ENCODE peak calls at places on chromosomes 2 and 18, in six cellular contexts. Y is DMS79 treated with DMSO at 0.1 percent for 48 hours; U is iris pigment epithelial cell; Z is T-cell; W is activated CD4-positive, alpha-beta T cell treated with anti-CD3 and anti-CD28 coated beads, Interleukin-2, amount 50 U/mL, for 24 hours; P is stimulated activated CD4-positive, alpha-beta T cell treated with anti-CD3 and anti-CD28 coated beads, Interleukin-12 subunit alpha, Interleukin-12 subunit beta, amount 100 ng/mL, for 48 hours. M is an unnamed sample.

GRCh38 chr2:23385351-23385747 is 370 bp downstream of the KLHL29 start:
- DNase-seq in Y (no peak), U (peak), Z (no peak), W (no peak), P (no peak), M (no peak)

GRCh38 chr2:50223643-50224042 is 808.3 kb downstream of the NRXN1 start:
- DNase-seq in Y (no peak), U (no peak), Z (no peak), W (no peak), P (no peak), M (no peak)

GRCh38 chr2:160491922-160492371 is 1.7 kb downstream of the RBMS1 start:
- DNase-seq in Y (no peak), U (peak), Z (no peak), W (no peak), P (no peak), M (no peak)

GRCh38 chr2:33126973-33127372 is 180.2 kb downstream of the LTBP1 start:
- DNase-seq in Y (no peak), U (peak), Z (no peak), W (no peak), P (no peak), M (no peak)

GRCh38 chr18:48921305-48922202 is 29.2 kb downstream of the SMAD7 start:
- DNase-seq in Y (no peak), U (no peak), Z (no peak), W (no peak), P (no peak), M (no peak)

GRCh38 chr2:111685342-111685741 is 198.7 kb downstream of the ANAPC1 start:
- DNase-seq in Y (no peak), U (no peak), Z (no peak), W (no peak), P (no peak), M (no peak)

GRCh38 chr2:32565902-32566301 is 61.9 kb upstream of the TTC27 start:
- DNase-seq in Y (no peak), U (no peak), Z (no peak), W (no peak), P (no peak), M (no peak)

GRCh38 chr2:41784496-41784895 is 263.3 kb upstream of the PKDCC start:
- DNase-seq in Y (no peak), U (no peak), Z (no peak), W (no peak), P (no peak), M (no peak)

GRCh38 chr2:120620025-120620793 is 115.5 kb upstream of the GLI2 start:
- DNase-seq in Y (no peak), U (peak), Z (no peak), W (no peak), P (no peak), M (no peak)

GRCh38 chr2:240159251-240159839 is 18.9 kb upstream of the OTOS start:
- DNase-seq in Y (no peak), U (no peak), Z (no peak), W (no peak), P (no peak), M (no peak)

GRCh38 chr2:241061275-241061674 is 40.8 kb downstream of the MTERF4 start:
- DNase-seq in Y (no peak), U (peak), Z (no peak), W (no peak), P (no peak), M (peak)

GRCh38 chr2:218727502-218728165 is 17.0 kb downstream of the TTLL4 start:
- DNase-seq in Y (no peak), U (peak), Z (no peak), W (no peak), P (no peak), M (no peak)

GRCh38 chr2:136424112-136424511 is 306.2 kb upstream of the CXCR4 start:
- DNase-seq in Y (peak), U (no peak), Z (peak), W (no peak), P (no peak), M (no peak)

GRCh38 chr2:19801367-19802087 is 100.3 kb downstream of the TTC32 start:
- DNase-seq in Y (peak), U (peak), Z (no peak), W (no peak), P (no peak), M (peak)

GRCh38 chr2:163665051-163665450 is 70.8 kb downstream of the FIGN start:
- DNase-seq in Y (no peak), U (no peak), Z (no peak), W (no peak), P (no peak), M (no peak)

GRCh38 chr2:75311993-75312392 is 112.7 kb upstream of the TACR1 start:
- DNase-seq in Y (no peak), U (no peak), Z (no peak), W (no peak), P (no peak), M (no peak)

GRCh38 chr18:10378688-10379465 is 75.6 kb upstream of the APCDD1 start:
- DNase-seq in Y (no peak), U (no peak), Z (no peak), W (no peak), P (no peak), M (no peak)